ENCODE peak calls at places on chromosomes 2 and 18, in six cellular contexts. I, G, A, W, X and F are unnamed samples.

GRCh38 chr2:207869784-207870778 is 100.4 kb upstream of the FZD5 start:
- DNase-seq in I (no peak), G (no peak), A (no peak), W (no peak), X (peak; percentile 81), F (no peak)

GRCh38 chr2:219453691-219454131 is 19.1 kb downstream of the SPEG start:
- DNase-seq in I (no peak), G (no peak), A (peak; percentile 60), W (no peak), X (peak; percentile 95), F (no peak)

GRCh38 chr18:45197526-45197970 is 417.7 kb upstream of the SLC14A2 start:
- DNase-seq in I (no peak), G (no peak), A (no peak), W (no peak), X (no peak), F (no peak)

GRCh38 chr2:25558262-25558661 is 115.1 kb downstream of the DTNB start:
- DNase-seq in I (peak; percentile 76), G (no peak), A (no peak), W (no peak), X (peak; percentile 80), F (no peak)

GRCh38 chr18:46019956-46020355 is 52.1 kb downstream of the PSTPIP2 start:
- DNase-seq in I (no peak), G (no peak), A (no peak), W (no peak), X (peak; percentile 27), F (no peak)

GRCh38 chr2:241767464-241768250 is 9.0 kb upstream of the GAL3ST2 start:
- DNase-seq in I (no peak), G (no peak), A (no peak), W (no peak), X (no peak), F (peak; percentile 73)

GRCh38 chr2:121256720-121257475 is 28.1 kb downstream of the TFCP2L1 start:
- DNase-seq in I (no peak), G (no peak), A (no peak), W (no peak), X (no peak), F (peak; percentile 39)

GRCh38 chr2:65452150-65452895 is 19.9 kb upstream of the SPRED2 start:
- DNase-seq in I (no peak), G (no peak), A (no peak), W (no peak), X (no peak), F (no peak)

GRCh38 chr2:210475726-210476125 is 833 bp downstream of the LANCL1 start:
- DNase-seq in I (no peak), G (no peak), A (no peak), W (no peak), X (peak; percentile 8), F (no peak)

GRCh38 chr2:200588076-200588678 is 2.4 kb downstream of the AOX1 start:
- DNase-seq in I (no peak), G (no peak), A (no peak), W (no peak), X (no peak), F (no peak)

GRCh38 chr2:20381457-20381856 is 30.8 kb upstream of the PUM2 start:
- DNase-seq in I (no peak), G (no peak), A (no peak), W (no peak), X (peak; percentile 76), F (no peak)

GRCh38 chr2:74502720-74503505 is 3.5 kb upstream of the LBX2 start:
- DNase-seq in I (no peak), G (no peak), A (peak; percentile 85), W (peak; percentile 64), X (peak; percentile 95), F (peak; percentile 93)

GRCh38 chr2:229226372-229226771 is 44.7 kb downstream of the PID1 start:
- DNase-seq in I (no peak), G (no peak), A (peak; percentile 35), W (no peak), X (no peak), F (no peak)

GRCh38 chr2:74005786-74006185 is 21.1 kb downstream of the TET3 start:
- DNase-seq in I (no peak), G (no peak), A (no peak), W (no peak), X (peak; percentile 69), F (peak; percentile 29)

DNA sequence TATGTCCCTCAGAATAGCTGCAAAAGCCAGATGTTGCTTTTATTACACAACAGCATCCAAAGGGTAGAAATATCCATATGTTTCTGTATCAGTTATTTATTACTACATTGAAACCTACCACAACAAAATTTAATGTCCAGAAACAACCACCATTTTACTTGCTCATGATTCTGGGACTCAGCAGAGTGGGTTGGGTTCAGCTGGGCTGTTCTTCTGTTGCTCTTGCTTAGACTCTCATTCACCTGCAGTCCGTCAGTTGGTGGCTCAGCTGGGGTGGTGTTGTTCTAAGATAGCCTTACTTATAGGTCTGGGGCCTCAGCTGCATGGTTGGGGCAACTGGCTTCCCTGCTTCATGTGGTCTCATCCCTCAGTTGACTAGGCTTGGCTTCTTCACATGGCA is 21.7 kb downstream of the AQP4 start:
- DNase-seq in I (no peak), G (no peak), A (no peak), W (no peak), X (no peak), F (no peak)
- TF ChIP-seq CTCF in I (no peak), G (no peak), A (no peak), W (no peak), X (no peak), F (no peak)

DNA sequence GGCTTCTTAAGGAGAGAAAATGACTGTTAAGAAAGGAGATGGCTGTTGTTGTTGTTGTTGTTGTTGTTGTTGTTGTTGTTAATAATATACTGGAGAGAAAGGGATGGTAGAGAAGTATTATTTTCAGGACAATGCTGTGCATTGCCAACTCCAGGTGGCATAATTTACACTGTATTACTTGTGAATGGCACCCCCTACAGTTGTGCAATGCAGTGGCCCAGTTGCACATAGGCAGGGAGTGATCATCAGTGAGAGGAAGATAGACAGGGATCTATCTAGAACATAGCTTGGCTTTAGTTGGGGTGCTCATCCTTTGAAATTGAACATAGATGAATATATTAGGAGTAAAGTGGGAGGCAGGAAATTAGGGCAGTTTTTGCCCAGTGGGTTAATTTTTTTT is 47.2 kb upstream of the TMEM163 start:
- DNase-seq in I (no peak), G (no peak), A (no peak), W (no peak), X (no peak), F (no peak)
- TF ChIP-seq CTCF in I (peak; percentile 18), G (no peak), A (no peak), W (no peak), X (no peak), F (no peak)

DNA sequence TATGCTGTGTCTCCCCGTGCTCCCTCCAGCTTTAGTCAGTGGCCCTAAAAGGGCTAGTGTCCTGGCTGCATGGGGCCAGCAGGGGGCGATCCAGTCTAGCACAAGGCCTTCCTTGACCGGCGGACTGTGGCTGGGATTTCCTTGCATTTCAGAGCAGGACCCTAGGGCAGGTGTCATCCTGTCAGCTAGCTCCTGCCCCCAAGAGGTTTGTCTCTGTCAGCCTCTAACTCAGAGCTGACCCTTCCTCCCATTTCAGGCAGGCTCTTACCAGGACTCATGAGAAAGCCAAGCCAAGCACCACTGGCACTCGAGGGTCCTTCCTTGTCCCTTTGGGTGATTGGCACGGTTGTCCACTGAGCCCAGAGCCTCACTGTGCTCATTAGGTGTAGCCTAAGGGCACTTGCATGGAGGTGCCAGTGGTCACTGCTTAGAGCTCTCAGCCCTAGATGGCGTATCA is 140.3 kb downstream of the RPIA start:
- DNase-seq in I (peak; percentile 98), G (peak; percentile 10), A (peak; percentile 29), W (peak; percentile 22), X (peak; percentile 5), F (peak; percentile 93)
- TF ChIP-seq CTCF in I (peak; percentile 98), G (peak; percentile 38), A (peak; percentile 44), W (no peak), X (peak; percentile 59), F (peak; percentile 81)

GRCh38 chr18:41942254-41942653 is 12.8 kb upstream of the PIK3C3 start:
- DNase-seq in I (no peak), G (no peak), A (no peak), W (no peak), X (no peak), F (no peak)

GRCh38 chr18:41936471-41937134 is 18.4 kb upstream of the PIK3C3 start:
- DNase-seq in I (no peak), G (no peak), A (no peak), W (no peak), X (no peak), F (no peak)

GRCh38 chr18:41940506-41941215 is 14.4 kb upstream of the PIK3C3 start:
- DNase-seq in I (no peak), G (no peak), A (no peak), W (no peak), X (peak; percentile 88), F (no peak)

GRCh38 chr18:41939326-41939725 is 15.7 kb upstream of the PIK3C3 start:
- DNase-seq in I (no peak), G (no peak), A (no peak), W (no peak), X (peak; percentile 37), F (no peak)

DNA sequence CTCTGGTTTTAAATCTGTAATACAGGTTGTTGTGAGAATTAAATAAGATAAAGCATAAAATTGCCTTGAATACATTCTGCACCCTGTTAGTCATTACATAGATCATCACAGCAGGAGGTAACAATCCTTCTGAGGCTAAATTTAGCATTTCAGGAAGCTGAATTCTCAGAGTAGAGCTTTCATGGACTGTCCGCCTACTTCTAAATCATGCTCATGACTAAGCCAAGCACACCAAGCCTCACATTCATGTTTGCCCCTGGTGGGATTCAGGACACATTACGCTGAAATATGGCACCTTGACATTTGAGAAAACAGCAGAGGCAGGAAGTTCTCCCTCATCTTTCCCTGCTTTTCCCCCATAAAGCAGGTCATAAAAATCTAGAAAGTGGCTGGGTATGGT is 16.6 kb upstream of the PIK3C3 start:
- DNase-seq in I (no peak), G (no peak), A (no peak), W (no peak), X (peak; percentile 78), F (no peak)
- TF ChIP-seq CTCF in I (no peak), G (no peak), A (no peak), W (no peak), X (no peak), F (no peak)

DNA sequence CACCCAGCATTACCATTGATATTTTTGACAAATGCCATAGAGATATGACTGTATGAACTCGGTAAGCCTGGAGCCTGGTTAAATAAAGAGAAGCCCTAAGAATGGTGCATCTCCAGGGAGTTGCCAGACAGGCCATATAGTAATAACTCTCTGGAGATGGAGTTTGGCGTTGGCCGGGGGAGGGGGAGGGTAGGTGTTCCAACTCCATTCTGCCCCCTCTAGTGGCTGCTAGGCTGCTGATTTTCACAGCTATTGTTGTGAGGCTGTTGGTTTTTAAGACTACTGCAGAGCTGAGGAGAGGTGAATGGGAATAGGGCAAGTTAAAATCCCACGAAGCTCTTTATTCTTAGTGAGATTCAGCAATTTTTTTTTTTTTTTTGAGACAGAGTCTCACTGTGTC is 99.9 kb downstream of the GALNT14 start:
- DNase-seq in I (no peak), G (no peak), A (no peak), W (no peak), X (no peak), F (no peak)
- TF ChIP-seq CTCF in I (no peak), G (no peak), A (no peak), W (no peak), X (no peak), F (no peak)